ENCODE peak calls at places on chromosomes 5 and 9, in six cellular contexts. One of them, this sample, is unnamed.

GRCh38 chr5:96070625-96071246 is 109.1 kb upstream of the ELL2 start:
- DNase-seq in fibroblast of lung: no peak
- DNase-seq in GM12864: no peak
- DNase-seq in heart left ventricle: no peak
- DNase-seq in endothelial cell: no peak
- DNase-seq in BJ: no peak
- DNase-seq in this sample: no peak

GRCh38 chr5:180652771-180653170 is 3.4 kb upstream of the FLT4 start:
- DNase-seq in GM12864: no peak
- DNase-seq in fibroblast of lung: no peak
- DNase-seq in endothelial cell: no peak
- DNase-seq in heart left ventricle: no peak
- DNase-seq in BJ: no peak
- DNase-seq in this sample: no peak

GRCh38 chr5:151881626-151882225 is 42.9 kb downstream of the GLRA1 start:
- DNase-seq in fibroblast of lung: no peak
- DNase-seq in BJ: no peak
- DNase-seq in GM12864: no peak
- DNase-seq in endothelial cell: no peak
- DNase-seq in heart left ventricle: no peak
- DNase-seq in this sample: no peak

GRCh38 chr9:94300470-94301301 is 27.8 kb downstream of the NUTM2F start:
- DNase-seq in BJ: no peak
- DNase-seq in GM12864: no peak
- DNase-seq in fibroblast of lung: no peak
- DNase-seq in endothelial cell: no peak
- DNase-seq in heart left ventricle: no peak
- DNase-seq in this sample: no peak

GRCh38 chr5:157518963-157519362 is 56.6 kb downstream of the ADAM19 start:
- DNase-seq in BJ: no peak
- DNase-seq in heart left ventricle: no peak
- DNase-seq in endothelial cell: no peak
- DNase-seq in fibroblast of lung: no peak
- DNase-seq in GM12864: no peak
- DNase-seq in this sample: peak

GRCh38 chr9:99488109-99489042 is 266.3 kb downstream of the SEC61B start:
- DNase-seq in BJ: no peak
- DNase-seq in heart left ventricle: no peak
- DNase-seq in endothelial cell: no peak
- DNase-seq in fibroblast of lung: no peak
- DNase-seq in GM12864: no peak
- DNase-seq in this sample: no peak

GRCh38 chr9:124218438-124219289 is 39.1 kb upstream of the NEK6 start:
- DNase-seq in BJ: no peak
- DNase-seq in fibroblast of lung: peak
- DNase-seq in GM12864: no peak
- DNase-seq in heart left ventricle: peak
- DNase-seq in endothelial cell: no peak
- DNase-seq in this sample: peak

GRCh38 chr5:142883025-142883424 is 112.8 kb downstream of the ARHGAP26 start:
- DNase-seq in heart left ventricle: peak
- DNase-seq in GM12864: no peak
- DNase-seq in fibroblast of lung: peak
- DNase-seq in endothelial cell: no peak
- DNase-seq in BJ: no peak
- DNase-seq in this sample: no peak

GRCh38 chr5:34657550-34657921 is 1.4 kb downstream of the RAI14 start:
- DNase-seq in endothelial cell: peak
- DNase-seq in GM12864: no peak
- DNase-seq in fibroblast of lung: peak
- DNase-seq in BJ: no peak
- DNase-seq in heart left ventricle: no peak
- DNase-seq in this sample: peak

GRCh38 chr9:74570879-74571512 is 73.9 kb downstream of the RORB start:
- DNase-seq in heart left ventricle: no peak
- DNase-seq in endothelial cell: peak
- DNase-seq in BJ: no peak
- DNase-seq in fibroblast of lung: peak
- DNase-seq in GM12864: no peak
- DNase-seq in this sample: peak

GRCh38 chr9:37126214-37126788 is 5.9 kb downstream of the ZCCHC7 start:
- DNase-seq in heart left ventricle: no peak
- DNase-seq in BJ: no peak
- DNase-seq in GM12864: no peak
- DNase-seq in endothelial cell: no peak
- DNase-seq in fibroblast of lung: peak
- DNase-seq in this sample: no peak

GRCh38 chr9:122445155-122445749 is 32.5 kb downstream of the OR1J1 start:
- DNase-seq in BJ: peak
- DNase-seq in fibroblast of lung: peak
- DNase-seq in GM12864: no peak
- DNase-seq in heart left ventricle: no peak
- DNase-seq in endothelial cell: no peak
- DNase-seq in this sample: no peak

GRCh38 chr9:123753011-123753410 is 176.9 kb downstream of the DENND1A start:
- DNase-seq in BJ: peak
- DNase-seq in fibroblast of lung: no peak
- DNase-seq in endothelial cell: no peak
- DNase-seq in heart left ventricle: no peak
- DNase-seq in GM12864: no peak
- DNase-seq in this sample: no peak

GRCh38 chr5:115262066-115262404 is 642 bp downstream of the PGGT1B start:
- DNase-seq in fibroblast of lung: peak
- DNase-seq in GM12864: no peak
- DNase-seq in heart left ventricle: no peak
- DNase-seq in endothelial cell: no peak
- DNase-seq in BJ: no peak
- DNase-seq in this sample: peak

GRCh38 chr9:125258832-125259534 is 2.6 kb upstream of the GAPVD1 start:
- DNase-seq in fibroblast of lung: no peak
- DNase-seq in BJ: no peak
- DNase-seq in endothelial cell: no peak
- DNase-seq in heart left ventricle: no peak
- DNase-seq in GM12864: no peak
- DNase-seq in this sample: no peak

GRCh38 chr5:80231243-80231642 is 24.6 kb downstream of the SERINC5 start:
- DNase-seq in GM12864: no peak
- DNase-seq in BJ: peak
- DNase-seq in heart left ventricle: no peak
- DNase-seq in fibroblast of lung: peak
- DNase-seq in endothelial cell: no peak
- DNase-seq in this sample: no peak

GRCh38 chr5:173744527-173744926 is 128.1 kb upstream of the BOD1 start:
- DNase-seq in BJ: no peak
- DNase-seq in endothelial cell: no peak
- DNase-seq in heart left ventricle: no peak
- DNase-seq in fibroblast of lung: no peak
- DNase-seq in GM12864: no peak
- DNase-seq in this sample: no peak

GRCh38 chr5:111147502-111147901 is 55.4 kb downstream of the WDR36 start:
- DNase-seq in fibroblast of lung: peak
- DNase-seq in GM12864: no peak
- DNase-seq in heart left ventricle: no peak
- DNase-seq in BJ: no peak
- DNase-seq in endothelial cell: no peak
- DNase-seq in this sample: no peak

GRCh38 chr5:74042559-74043357 is 416.8 kb downstream of the ARHGEF28 start:
- DNase-seq in fibroblast of lung: peak
- DNase-seq in heart left ventricle: no peak
- DNase-seq in endothelial cell: no peak
- DNase-seq in GM12864: no peak
- DNase-seq in BJ: no peak
- DNase-seq in this sample: no peak

GRCh38 chr9:35664531-35665470 is at the start of gene ARHGEF39:
- DNase-seq in endothelial cell: peak
- DNase-seq in fibroblast of lung: peak
- DNase-seq in GM12864: no peak
- DNase-seq in heart left ventricle: peak
- DNase-seq in BJ: no peak
- DNase-seq in this sample: peak

GRCh38 chr9:93083592-93084470 is 12.2 kb upstream of the CARD19 start:
- DNase-seq in BJ: no peak
- DNase-seq in fibroblast of lung: no peak
- DNase-seq in endothelial cell: no peak
- DNase-seq in GM12864: no peak
- DNase-seq in heart left ventricle: peak
- DNase-seq in this sample: no peak

GRCh38 chr5:132008961-132009680 is 2.3 kb downstream of the ACSL6 start:
- DNase-seq in GM12864: no peak
- DNase-seq in fibroblast of lung: no peak
- DNase-seq in heart left ventricle: no peak
- DNase-seq in BJ: no peak
- DNase-seq in endothelial cell: no peak
- DNase-seq in this sample: peak

DNA sequence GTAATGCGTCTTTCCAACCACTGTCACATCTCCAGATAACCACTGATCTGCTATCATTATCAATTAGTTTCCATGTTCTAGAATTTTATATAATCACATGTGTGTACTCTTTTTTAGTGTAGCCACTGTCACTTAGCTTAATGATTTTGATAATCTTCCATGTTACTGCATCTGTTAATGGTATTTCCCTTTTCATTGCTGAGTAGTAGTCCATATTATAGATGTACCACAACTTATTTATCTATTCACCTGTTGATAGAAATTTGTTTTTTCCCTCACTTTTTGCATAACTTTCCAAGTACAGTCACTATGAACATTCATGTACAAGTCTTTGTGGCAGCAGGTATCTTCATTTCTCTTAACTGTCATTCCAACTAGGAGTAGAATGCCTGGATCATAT is 30.3 kb upstream of the RPS23 start:
- DNase-seq in fibroblast of lung: no peak
- DNase-seq in BJ: no peak
- DNase-seq in heart left ventricle: no peak
- DNase-seq in GM12864: no peak
- DNase-seq in endothelial cell: no peak
- DNase-seq in this sample: no peak
- TF ChIP-seq CTCF in fibroblast of lung: no peak
- TF ChIP-seq CTCF in BJ: no peak
- TF ChIP-seq CTCF in heart left ventricle: no peak
- TF ChIP-seq CTCF in GM12864: no peak
- TF ChIP-seq CTCF in endothelial cell: no peak
- TF ChIP-seq CTCF in this sample: no peak

GRCh38 chr9:136268318-136268717 is 22.7 kb upstream of the QSOX2 start:
- DNase-seq in heart left ventricle: no peak
- DNase-seq in endothelial cell: no peak
- DNase-seq in BJ: no peak
- DNase-seq in GM12864: no peak
- DNase-seq in fibroblast of lung: no peak
- DNase-seq in this sample: no peak
- TF ChIP-seq CTCF in heart left ventricle: no peak
- TF ChIP-seq CTCF in endothelial cell: no peak
- TF ChIP-seq CTCF in BJ: peak
- TF ChIP-seq CTCF in GM12864: no peak
- TF ChIP-seq CTCF in fibroblast of lung: peak
- TF ChIP-seq CTCF in this sample: no peak

GRCh38 chr9:22100626-22101025 is 91.5 kb upstream of the CDKN2B start:
- DNase-seq in BJ: no peak
- DNase-seq in fibroblast of lung: no peak
- DNase-seq in GM12864: no peak
- DNase-seq in endothelial cell: no peak
- DNase-seq in heart left ventricle: no peak
- DNase-seq in this sample: no peak
- TF ChIP-seq CTCF in BJ: no peak
- TF ChIP-seq CTCF in fibroblast of lung: no peak
- TF ChIP-seq CTCF in GM12864: peak
- TF ChIP-seq CTCF in endothelial cell: peak
- TF ChIP-seq CTCF in heart left ventricle: peak
- TF ChIP-seq CTCF in this sample: no peak

DNA sequence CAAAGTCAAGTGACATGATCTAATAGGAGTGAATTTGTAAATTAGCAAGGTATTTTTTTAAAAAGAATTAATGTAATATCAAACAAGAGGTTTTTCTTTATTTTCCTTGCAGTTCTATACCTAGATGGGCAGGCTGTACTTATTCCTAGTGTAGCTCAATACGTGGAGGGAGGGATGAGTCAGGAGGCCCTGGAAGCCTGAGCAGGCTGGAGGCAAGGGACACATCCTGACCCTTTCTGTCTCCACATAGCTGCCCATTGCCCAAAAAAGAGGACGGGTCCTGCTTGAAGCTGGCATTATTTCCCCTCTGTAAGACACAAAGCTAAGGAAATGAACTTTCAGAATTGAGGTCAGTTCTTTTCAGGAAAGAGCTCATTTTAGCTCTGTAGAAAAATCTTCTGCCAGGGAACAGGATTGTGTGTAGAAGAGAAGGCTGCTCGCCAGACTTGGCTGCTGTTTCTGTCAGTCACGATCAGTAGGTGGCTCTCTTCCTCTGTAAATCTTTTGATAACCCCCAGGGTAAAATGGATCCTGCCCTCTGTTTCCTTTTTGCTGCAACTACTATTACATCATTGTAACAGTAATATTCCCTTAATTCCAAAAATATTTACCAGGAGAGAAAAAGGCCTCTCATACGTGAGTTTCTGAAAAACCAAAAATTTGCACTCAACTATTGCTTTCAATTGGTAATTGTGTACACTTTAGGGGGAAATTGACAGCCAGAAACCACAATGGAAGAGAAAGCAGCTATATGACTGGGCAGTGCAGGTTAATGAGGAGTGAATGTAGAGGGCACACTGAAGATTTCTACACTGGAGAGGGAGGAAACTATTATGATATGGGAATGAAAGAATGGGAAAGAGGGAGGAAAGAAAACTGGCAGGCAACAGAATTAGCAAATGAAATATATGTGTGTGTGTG is 12.3 kb upstream of the IFNW1 start:
- DNase-seq in heart left ventricle: no peak
- DNase-seq in endothelial cell: peak
- DNase-seq in BJ: no peak
- DNase-seq in fibroblast of lung: peak
- DNase-seq in GM12864: no peak
- DNase-seq in this sample: peak
- TF ChIP-seq CTCF in heart left ventricle: no peak
- TF ChIP-seq CTCF in endothelial cell: no peak
- TF ChIP-seq CTCF in BJ: no peak
- TF ChIP-seq CTCF in fibroblast of lung: no peak
- TF ChIP-seq CTCF in GM12864: peak
- TF ChIP-seq CTCF in this sample: peak